ENCODE peak calls at places on chromosomes 13 and 19, in four cellular contexts. M is NCI-H1436; E is Calu3; I is CD4-positive, alpha-beta T cell. T is an unnamed sample.

GRCh38 chr19:3125900-3126524 is 9.8 kb upstream of the GNA15 start:
- DNase-seq in E (peak), M (peak), I (peak), T (peak)

GRCh38 chr19:17757125-17757524 is 5.8 kb downstream of the FCHO1 start:
- DNase-seq in E (peak), M (no peak), I (no peak), T (no peak)

GRCh38 chr13:105139380-105140285 is 1395.8 kb downstream of the EFNB2 start:
- DNase-seq in E (no peak), I (peak), M (no peak), T (peak)

GRCh38 chr13:66171821-66172220 is 1058.3 kb downstream of the PCDH9 start:
- DNase-seq in M (no peak), I (no peak), E (no peak), T (no peak)

GRCh38 chr19:31664096-31664495 is 314.9 kb upstream of the TSHZ3 start:
- DNase-seq in E (no peak), I (no peak), M (no peak), T (no peak)

GRCh38 chr13:27406178-27406939 is 18.1 kb upstream of the GTF3A start:
- DNase-seq in M (no peak), I (peak), E (no peak), T (no peak)

GRCh38 chr13:45492538-45492937 is 27.8 kb downstream of the COG3 start:
- DNase-seq in M (no peak), I (no peak), E (no peak), T (no peak)

GRCh38 chr19:7069904-7070226 is 362 bp downstream of the ZNF557 start:
- DNase-seq in I (no peak), E (no peak), M (no peak), T (no peak)

GRCh38 chr19:30153326-30154210 is 211.5 kb downstream of the URI1 start:
- DNase-seq in M (no peak), I (no peak), E (no peak), T (no peak)